ENCODE peak calls at places on chromosomes 4 and X, in nine cellular contexts. S is transverse colon, G is tibial artery, T is endodermal cell, M is dorsolateral prefrontal cortex, U is OCI-LY7, C is PC-9, L is H9, Q is GM23338. K is an unnamed sample.

GRCh38 chrX:5823861-5824260 is 404.8 kb downstream of the NLGN4X start:
- DNase-seq in S (no peak), G (no peak), T (peak), M (no peak), U (no peak), C (no peak), L (no peak), Q (no peak), K (no peak)

GRCh38 chr4:8538703-8539567 is 41.3 kb upstream of the GPR78 start:
- DNase-seq in S (no peak), G (no peak), T (no peak), M (no peak), U (no peak), C (peak), L (no peak), Q (no peak), K (no peak)

GRCh38 chr4:180449395-180449956 is 1793.7 kb upstream of the TENM3 start:
- DNase-seq in S (no peak), G (no peak), T (peak), M (no peak), U (peak), C (peak), L (peak), Q (peak), K (peak)

GRCh38 chrX:84320606-84321005 is 132.6 kb upstream of the RPS6KA6 start:
- DNase-seq in S (no peak), G (no peak), T (no peak), M (no peak), U (no peak), C (no peak), L (no peak), Q (no peak), K (no peak)

GRCh38 chrX:104113237-104113965 is 1.1 kb downstream of the ZCCHC18 start:
- DNase-seq in S (peak), G (peak), T (peak), M (peak), U (peak), C (peak), L (peak), Q (peak), K (peak)

GRCh38 chr4:64503945-64504675 is 94.9 kb upstream of the TECRL start:
- DNase-seq in S (no peak), G (no peak), T (no peak), M (no peak), U (no peak), C (no peak), L (no peak), Q (no peak), K (no peak)

GRCh38 chr4:24137963-24138601 is 248.2 kb upstream of the PPARGC1A start:
- DNase-seq in S (peak), G (no peak), T (no peak), M (no peak), U (no peak), C (no peak), L (no peak), Q (no peak), K (peak)

GRCh38 chr4:114217150-114217817 is 237.8 kb upstream of the ARSJ start:
- DNase-seq in S (no peak), G (no peak), T (no peak), M (no peak), U (no peak), C (no peak), L (no peak), Q (no peak), K (no peak)

GRCh38 chrX:2610246-2611170 is 80.6 kb upstream of the CD99 start:
- DNase-seq in S (no peak), G (no peak), T (peak), M (no peak), U (no peak), C (no peak), L (no peak), Q (no peak), K (peak)

GRCh38 chrX:15946783-15947550 is 92.4 kb upstream of the AP1S2 start:
- DNase-seq in S (no peak), G (no peak), T (peak), M (no peak), U (no peak), C (peak), L (no peak), Q (no peak), K (no peak)

GRCh38 chr4:182717788-182718583 is 199.2 kb downstream of the DCTD start:
- DNase-seq in S (no peak), G (no peak), T (no peak), M (no peak), U (no peak), C (no peak), L (no peak), Q (no peak), K (no peak)

GRCh38 chrX:51459125-51459524 is 37.3 kb downstream of the NUDT11 start:
- DNase-seq in S (no peak), G (no peak), T (no peak), M (no peak), U (peak), C (no peak), L (no peak), Q (peak), K (peak)

GRCh38 chr4:136810626-136811025 is 721.7 kb downstream of the PCDH18 start:
- DNase-seq in S (no peak), G (no peak), T (no peak), M (no peak), U (no peak), C (no peak), L (no peak), Q (no peak), K (no peak)

GRCh38 chrX:65985922-65986588 is 53.8 kb downstream of the VSIG4 start:
- DNase-seq in S (peak), G (no peak), T (peak), M (no peak), U (peak), C (peak), L (peak), Q (peak), K (peak)

GRCh38 chr4:89251396-89251795 is 56.2 kb downstream of the GPRIN3 start:
- DNase-seq in S (no peak), G (no peak), T (no peak), M (no peak), U (no peak), C (no peak), L (no peak), Q (no peak), K (no peak)

GRCh38 chrX:149691794-149692193 is 20.1 kb upstream of the MAGEA11 start:
- DNase-seq in S (no peak), G (no peak), T (no peak), M (no peak), U (no peak), C (no peak), L (no peak), Q (no peak), K (no peak)

GRCh38 chrX:151970661-151971060 is 3.8 kb downstream of the GABRE start:
- DNase-seq in S (peak), G (peak), T (no peak), M (no peak), U (no peak), C (peak), L (no peak), Q (no peak), K (no peak)

GRCh38 chrX:19625612-19626011 is 110.3 kb upstream of the MAP3K15 start:
- DNase-seq in S (peak), G (no peak), T (no peak), M (no peak), U (no peak), C (peak), L (no peak), Q (no peak), K (peak)

GRCh38 chr4:139552506-139552905 is 3.5 kb downstream of the SETD7 start:
- DNase-seq in S (no peak), G (no peak), T (peak), M (no peak), U (no peak), C (no peak), L (no peak), Q (no peak), K (no peak)

GRCh38 chr4:123505077-123505456 is 108.5 kb downstream of the SPRY1 start:
- DNase-seq in S (no peak), G (no peak), T (peak), M (no peak), U (peak), C (no peak), L (no peak), Q (peak), K (peak)

GRCh38 chr4:61446957-61447356 is 246.8 kb downstream of the ADGRL3 start:
- DNase-seq in S (no peak), G (no peak), T (no peak), M (no peak), U (no peak), C (no peak), L (no peak), Q (no peak), K (no peak)

GRCh38 chrX:26651755-26652154 is 435.8 kb downstream of the MAGEB5 start:
- DNase-seq in S (no peak), G (no peak), T (no peak), M (no peak), U (peak), C (no peak), L (no peak), Q (no peak), K (no peak)

GRCh38 chrX:16222123-16222522 is 54.8 kb downstream of the MAGEB17 start:
- DNase-seq in S (no peak), G (no peak), T (no peak), M (no peak), U (no peak), C (no peak), L (no peak), Q (no peak), K (no peak)

GRCh38 chrX:133857648-133858269 is 127.6 kb downstream of the GPC3 start:
- DNase-seq in S (no peak), G (no peak), T (no peak), M (no peak), U (no peak), C (no peak), L (no peak), Q (no peak), K (no peak)

GRCh38 chr4:42671431-42672194 is 14.7 kb upstream of the ATP8A1 start:
- DNase-seq in S (peak), G (no peak), T (no peak), M (no peak), U (peak), C (no peak), L (no peak), Q (no peak), K (peak)

GRCh38 chr4:76752911-76753494 is 144.9 kb downstream of the SOWAHB start:
- DNase-seq in S (no peak), G (peak), T (no peak), M (no peak), U (no peak), C (no peak), L (no peak), Q (no peak), K (no peak)

GRCh38 chrX:123817288-123817894 is 42.5 kb upstream of the XIAP start:
- DNase-seq in S (peak), G (no peak), T (no peak), M (no peak), U (no peak), C (no peak), L (no peak), Q (no peak), K (peak)

GRCh38 chrX:14956813-14957212 is 83.6 kb downstream of the MOSPD2 start:
- DNase-seq in S (no peak), G (no peak), T (no peak), M (no peak), U (no peak), C (no peak), L (no peak), Q (no peak), K (no peak)

GRCh38 chr4:40300371-40301162 is 34.6 kb upstream of the CHRNA9 start:
- DNase-seq in S (no peak), G (no peak), T (no peak), M (no peak), U (peak), C (no peak), L (no peak), Q (no peak), K (no peak)

GRCh38 chrX:92270936-92271655 is 491.9 kb downstream of the PCDH11X start:
- DNase-seq in S (no peak), G (no peak), T (peak), M (no peak), U (no peak), C (no peak), L (no peak), Q (peak), K (no peak)

GRCh38 chrX:154457491-154458115 is 478 bp upstream of the PLXNA3 start:
- DNase-seq in S (peak), G (no peak), T (peak), M (no peak), U (peak), C (peak), L (peak), Q (peak), K (peak)

GRCh38 chr4:25773358-25773757 is 89.4 kb downstream of the SEL1L3 start:
- DNase-seq in S (no peak), G (no peak), T (no peak), M (no peak), U (no peak), C (no peak), L (no peak), Q (no peak), K (no peak)

GRCh38 chr4:138113819-138114415 is 128.2 kb downstream of the SLC7A11 start:
- DNase-seq in S (no peak), G (no peak), T (no peak), M (no peak), U (peak), C (no peak), L (no peak), Q (no peak), K (no peak)

GRCh38 chr4:102687373-102687981 is 73.3 kb downstream of the MANBA start:
- DNase-seq in S (no peak), G (no peak), T (no peak), M (no peak), U (no peak), C (peak), L (no peak), Q (no peak), K (no peak)
- H3K27ac ChIP-seq in S (no peak), G (no peak), T (no peak), M (no peak), U (no peak), C (peak), L (no peak), Q (no peak), K (no peak)

GRCh38 chr4:107037188-107037587 is 1.1 kb upstream of the DKK2 start:
- DNase-seq in S (peak), G (peak), T (peak), M (peak), U (no peak), C (no peak), L (peak), Q (peak), K (peak)

GRCh38 chr4:107034091-107034698 is 1.9 kb downstream of the DKK2 start:
- DNase-seq in S (peak), G (peak), T (peak), M (peak), U (no peak), C (no peak), L (peak), Q (peak), K (no peak)

GRCh38 chr4:107036602-107037151 is 564 bp upstream of the DKK2 start:
- DNase-seq in S (no peak), G (no peak), T (no peak), M (no peak), U (no peak), C (no peak), L (no peak), Q (peak), K (no peak)

GRCh38 chr4:107035711-107036601 is at the start of gene DKK2:
- DNase-seq in S (peak), G (peak), T (peak), M (peak), U (no peak), C (no peak), L (peak), Q (peak), K (peak)

DNA sequence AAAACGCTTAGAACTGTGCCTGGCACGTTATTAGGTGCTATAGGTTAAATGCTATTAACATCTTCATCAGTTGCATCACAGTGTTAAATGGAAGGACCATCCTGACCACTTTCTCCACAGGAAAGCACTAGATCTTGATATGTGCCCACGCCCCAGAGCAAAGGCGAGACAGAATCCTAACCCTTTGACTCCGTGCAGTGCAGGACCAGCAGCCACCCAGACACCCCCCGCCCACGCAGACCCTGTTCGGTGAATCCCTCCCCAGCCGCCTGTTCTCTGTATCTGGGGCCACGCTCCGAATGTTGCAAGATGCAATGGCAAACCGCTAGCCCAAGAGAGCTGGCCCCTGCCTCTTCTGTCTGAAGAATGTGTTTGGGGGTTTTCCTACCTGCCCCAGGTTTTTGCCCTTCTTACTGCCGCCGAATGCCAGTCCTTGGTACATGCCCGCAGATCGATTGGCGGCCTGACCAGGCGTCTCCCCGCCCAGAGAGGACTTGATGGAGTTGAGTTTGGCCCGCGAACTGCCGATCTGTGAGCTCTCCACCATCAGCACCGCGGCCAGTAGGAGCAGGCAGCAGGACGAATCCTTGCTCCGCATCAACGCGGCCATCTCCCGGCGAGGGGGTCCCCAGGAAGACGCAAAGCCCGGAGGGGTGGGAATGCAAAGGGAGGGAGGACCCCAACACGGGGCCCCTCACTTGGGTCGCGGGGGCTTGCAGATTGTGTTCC is 967 bp downstream of the DKK2 start:
- DNase-seq in S (peak), G (peak), T (peak), M (peak), U (no peak), C (no peak), L (peak), Q (peak), K (no peak)
- H3K27ac ChIP-seq in S (no peak), G (no peak), T (no peak), M (no peak), U (no peak), C (no peak), L (no peak), Q (no peak), K (no peak)

GRCh38 chr4:86481429-86481828 is 112.7 kb upstream of the PTPN13 start:
- DNase-seq in S (no peak), G (no peak), T (no peak), M (no peak), U (no peak), C (no peak), L (no peak), Q (peak), K (no peak)
- H3K27ac ChIP-seq in S (no peak), G (no peak), T (peak), M (no peak), U (no peak), C (no peak), L (peak), Q (peak), K (no peak)

GRCh38 chrX:30892591-30892990 is 3.5 kb upstream of the TAB3 start:
- DNase-seq in S (no peak), G (no peak), T (no peak), M (no peak), U (no peak), C (peak), L (no peak), Q (peak), K (no peak)
- H3K27ac ChIP-seq in S (no peak), G (no peak), T (no peak), M (no peak), U (no peak), C (peak), L (no peak), Q (no peak), K (no peak)

K was measured in small intestine.